ENCODE peak calls at places on chromosomes 6 and 20, in four cellular contexts. J is astrocyte, O is aorta, T is AG04450. B is an unnamed sample.
A peak's percentile ranks its signal among the peaks of the same experiment; 100 is the strongest.

GRCh38 chr6:34243901-34244884 is 4.6 kb downstream of the SMIM29 start:
- DNase-seq in O (peak; percentile 93), T (peak; percentile 72), J (peak; percentile 85), B (no peak)

GRCh38 chr6:22544469-22544868 is 24.9 kb upstream of the HDGFL1 start:
- DNase-seq in O (no peak), T (no peak), J (peak; percentile 16), B (no peak)

GRCh38 chr6:79404677-79405076 is 132.6 kb downstream of the LCA5 start:
- DNase-seq in T (no peak), O (no peak), J (no peak), B (no peak)

GRCh38 chr20:16363832-16364687 is 209.2 kb downstream of the KIF16B start:
- DNase-seq in J (no peak), T (no peak), O (no peak), B (no peak)

GRCh38 chr20:1328680-1329330 is at the start of gene SDCBP2:
- DNase-seq in J (no peak), O (no peak), T (no peak), B (peak; percentile 82)

GRCh38 chr6:148839044-148839443 is 92.2 kb downstream of the UST start:
- DNase-seq in T (no peak), J (no peak), O (no peak), B (no peak)

GRCh38 chr20:33993800-33994623 is at the start of gene RALY:
- DNase-seq in O (peak; percentile 96), J (peak; percentile 54), T (no peak), B (no peak)

GRCh38 chr20:38875170-38875993 is 50.8 kb upstream of the FAM83D start:
- DNase-seq in T (no peak), O (no peak), J (no peak), B (no peak)

GRCh38 chr6:89475634-89476033 is 42.7 kb downstream of the ANKRD6 start:
- DNase-seq in T (no peak), J (peak; percentile 10), O (no peak), B (no peak)

GRCh38 chr6:161104966-161105365 is 113.4 kb downstream of the MAP3K4 start:
- DNase-seq in J (peak; percentile 63), T (no peak), O (no peak), B (peak; percentile 8)

GRCh38 chr6:44176130-44176934 is 17.7 kb downstream of the CAPN11 start:
- DNase-seq in T (no peak), J (no peak), O (no peak), B (no peak)

GRCh38 chr6:36623547-36624459 is 29.6 kb downstream of the SRSF3 start:
- DNase-seq in J (peak; percentile 61), T (peak; percentile 56), O (peak; percentile 94), B (no peak)

GRCh38 chr6:30725713-30726505 is 5.8 kb downstream of the TUBB start:
- DNase-seq in J (peak; percentile 62), O (no peak), T (no peak), B (no peak)

GRCh38 chr6:170063851-170064617 is 226.8 kb downstream of the DLL1 start:
- DNase-seq in J (no peak), O (peak; percentile 37), T (no peak), B (no peak)

GRCh38 chr6:156508923-156509322 is 268.3 kb upstream of the ARID1B start:
- DNase-seq in J (no peak), T (no peak), O (no peak), B (no peak)

GRCh38 chr6:139625998-139626975 is 251.8 kb upstream of the CITED2 start:
- DNase-seq in O (no peak), J (no peak), T (no peak), B (no peak)

GRCh38 chr20:44532248-44532980 is 10.5 kb upstream of the SERINC3 start:
- DNase-seq in T (no peak), J (no peak), O (no peak), B (no peak)

GRCh38 chr6:24882295-24882694 is 53.5 kb downstream of the RIPOR2 start:
- DNase-seq in J (no peak), T (peak; percentile 26), O (no peak), B (no peak)

GRCh38 chr20:32344835-32345506 is 13.2 kb upstream of the ASXL1 start:
- DNase-seq in T (no peak), J (no peak), O (no peak), B (no peak)

GRCh38 chr6:97705568-97705967 is 422.6 kb upstream of the MMS22L start:
- DNase-seq in O (no peak), J (peak; percentile 4), T (no peak), B (no peak)

GRCh38 chr20:52983726-52984450 is 11.7 kb downstream of the TSHZ2 start:
- DNase-seq in T (no peak), J (no peak), O (no peak), B (no peak)

GRCh38 chr20:44500221-44500620 is 21.6 kb downstream of the SERINC3 start:
- DNase-seq in O (no peak), T (no peak), J (no peak), B (no peak)

GRCh38 chr6:110567957-110568696 is 91.7 kb upstream of the SLC22A16 start:
- DNase-seq in O (no peak), J (no peak), T (no peak), B (no peak)

GRCh38 chr20:19129976-19130612 is 82.3 kb upstream of the SLC24A3 start:
- DNase-seq in J (no peak), T (no peak), O (no peak), B (no peak)

GRCh38 chr6:36933102-36933501 is 21.4 kb upstream of the PI16 start:
- DNase-seq in J (peak; percentile 38), T (no peak), O (no peak), B (no peak)

GRCh38 chr20:2476742-2477615 is 6.4 kb upstream of the SNRPB start:
- DNase-seq in J (no peak), T (no peak), O (no peak), B (no peak)

GRCh38 chr6:77457720-77458349 is 5.5 kb downstream of the HTR1B start:
- DNase-seq in J (peak; percentile 85), T (peak; percentile 90), O (peak; percentile 87), B (no peak)

GRCh38 chr20:14845199-14846160 is 508.1 kb upstream of the FLRT3 start:
- DNase-seq in J (no peak), O (no peak), T (no peak), B (peak; percentile 78)

GRCh38 chr6:36836091-36836770 is 3.0 kb downstream of the CPNE5 start:
- DNase-seq in J (no peak), T (no peak), O (no peak), B (no peak)

GRCh38 chr6:28225056-28225834 is at the start of gene ZSCAN9:
- DNase-seq in O (peak; percentile 95), T (peak; percentile 77), J (peak; percentile 88), B (no peak)

GRCh38 chr6:142331075-142331551 is 29.3 kb downstream of the ADGRG6 start:
- DNase-seq in J (peak; percentile 53), T (no peak), O (no peak), B (no peak)

DNA sequence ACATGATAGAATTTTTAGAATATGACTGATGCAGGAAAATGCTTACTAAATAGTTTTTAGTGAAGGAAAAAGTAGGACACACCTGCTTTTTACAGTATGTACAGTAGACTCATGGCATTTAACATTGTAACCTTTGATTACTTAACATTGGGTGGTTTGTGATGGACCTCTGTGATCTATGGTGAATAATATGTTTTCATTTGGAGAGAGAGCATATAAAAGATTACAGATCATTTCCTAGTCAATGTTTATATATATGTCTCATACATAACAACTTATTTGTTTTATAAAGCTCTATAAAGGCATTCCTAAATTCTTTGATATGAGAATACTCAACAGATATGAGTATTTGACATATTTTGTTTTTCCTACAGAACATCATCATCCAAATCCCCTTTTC is 129.3 kb upstream of the PDE7B start:
- DNase-seq in J (peak; percentile 27), O (no peak), T (no peak), B (peak; percentile 26)
- H3K27ac ChIP-seq in J (peak overlapping the region; percentile 84), O (no peak overlapping the region), T (no peak overlapping the region), B (peak overlapping the region; percentile 51)

GRCh38 chr20:50943091-50943490 is 11.9 kb upstream of the ADNP start:
- DNase-seq in T (no peak), J (no peak), O (no peak), B (no peak)
- H3K27ac ChIP-seq in T (no peak overlapping the region), J (no peak overlapping the region), O (no peak overlapping the region), B (no peak overlapping the region)

GRCh38 chr20:25270829-25271251 is 23.0 kb downstream of the PYGB start:
- DNase-seq in O (no peak), T (no peak), J (no peak), B (no peak)
- H3K27ac ChIP-seq in O (no peak overlapping the region), T (no peak overlapping the region), J (no peak overlapping the region), B (peak overlapping the region; percentile 6)

GRCh38 chr6:56555438-56555872 is 87.2 kb downstream of the DST start:
- DNase-seq in O (no peak), J (peak; percentile 45), T (no peak), B (no peak)
- H3K27ac ChIP-seq in O (no peak overlapping the region), J (peak overlapping the region; percentile 19), T (no peak overlapping the region), B (no peak overlapping the region)

GRCh38 chr20:17793986-17794385 is 94.2 kb downstream of the BANF2 start:
- DNase-seq in T (no peak), J (no peak), O (no peak), B (no peak)

GRCh38 chr20:17795449-17796095 is 95.8 kb downstream of the BANF2 start:
- DNase-seq in O (no peak), J (no peak), T (no peak), B (no peak)

GRCh38 chr20:17794400-17794799 is 94.6 kb downstream of the BANF2 start:
- DNase-seq in J (no peak), T (no peak), O (no peak), B (no peak)

GRCh38 chr20:17796096-17796563 is 96.4 kb downstream of the BANF2 start:
- DNase-seq in J (peak; percentile 34), O (no peak), T (no peak), B (no peak)

DNA sequence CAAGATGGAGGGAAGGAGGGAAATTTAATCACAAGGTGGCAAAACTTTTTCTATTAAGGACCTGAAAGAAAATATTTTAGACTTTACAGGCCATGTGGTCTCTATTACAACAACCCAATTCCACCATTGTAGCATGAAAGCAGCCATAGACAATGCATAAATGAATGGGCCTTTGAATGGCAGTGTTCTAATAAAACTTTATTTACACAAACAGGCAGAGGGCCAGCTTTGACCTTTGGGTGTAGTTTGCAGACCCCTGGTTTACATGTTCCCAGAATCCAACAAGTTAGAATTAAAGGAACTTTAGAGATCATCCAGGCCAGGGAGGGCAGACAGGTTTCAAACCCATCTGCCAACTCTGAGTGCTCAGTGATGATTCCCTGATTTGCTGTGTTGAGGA is 95.2 kb downstream of the BANF2 start:
- DNase-seq in O (no peak), J (no peak), T (no peak), B (no peak)
- H3K27ac ChIP-seq in O (no peak overlapping the region), J (no peak overlapping the region), T (no peak overlapping the region), B (no peak overlapping the region)

GRCh38 chr20:57747889-57748456 is 38.2 kb upstream of the PMEPA1 start:
- DNase-seq in J (no peak), O (no peak), T (no peak), B (no peak)

GRCh38 chr20:57749131-57749690 is 39.4 kb upstream of the PMEPA1 start:
- DNase-seq in T (no peak), O (no peak), J (no peak), B (no peak)

GRCh38 chr20:57746201-57746600 is 36.4 kb upstream of the PMEPA1 start:
- DNase-seq in J (no peak), T (no peak), O (no peak), B (no peak)

GRCh38 chr20:57748601-57749130 is 38.9 kb upstream of the PMEPA1 start:
- DNase-seq in T (peak; percentile 3), O (peak; percentile 96), J (peak; percentile 80), B (peak; percentile 45)

GRCh38 chr20:57746832-57747404 is 37.1 kb upstream of the PMEPA1 start:
- DNase-seq in O (peak; percentile 81), T (no peak), J (no peak), B (no peak)
- H3K27ac ChIP-seq in O (no peak overlapping the region), T (no peak overlapping the region), J (no peak overlapping the region), B (no peak overlapping the region)

B was measured in epithelial cell of prostate.